ENCODE peak calls at places on chromosomes 2 and 18, in eight cellular contexts. P is heart left ventricle, U is esophagus muscularis mucosa, R is adrenal gland, O is IMR-90, W is tibial nerve, H is right lobe of liver, C is uterus. T is an unnamed sample.

GRCh38 chr2:58709687-58710354 is 468.7 kb upstream of the FANCL start:
- DNase-seq in H (no peak), W (no peak), U (no peak), C (no peak), P (no peak), O (no peak), R (no peak), T (no peak)

GRCh38 chr2:149679286-149679685 is 91.7 kb upstream of the MMADHC start:
- DNase-seq in C (no peak), P (no peak), W (no peak), H (no peak), R (no peak), O (peak), U (no peak), T (no peak)

GRCh38 chr2:188248513-188248912 is 43.2 kb upstream of the GULP1 start:
- DNase-seq in H (no peak), U (no peak), P (no peak), O (no peak), C (no peak), R (no peak), W (no peak), T (no peak)

GRCh38 chr18:8946046-8946838 is 156.3 kb upstream of the NDUFV2 start:
- DNase-seq in U (no peak), R (no peak), P (no peak), W (no peak), H (no peak), O (peak), C (no peak), T (no peak)

GRCh38 chr2:115160523-115161521 is 718.4 kb downstream of the DPP10 start:
- DNase-seq in H (no peak), O (no peak), U (no peak), P (peak), W (no peak), R (peak), C (no peak), T (peak)

GRCh38 chr2:228303960-228304359 is 122.5 kb upstream of the SPHKAP start:
- DNase-seq in W (no peak), O (no peak), R (no peak), H (no peak), U (no peak), P (no peak), C (no peak), T (no peak)

GRCh38 chr2:139366659-139367058 is 586.5 kb upstream of the NXPH2 start:
- DNase-seq in R (no peak), H (no peak), O (no peak), W (no peak), P (no peak), C (no peak), U (no peak), T (no peak)

GRCh38 chr18:10070581-10071000 is 156.8 kb downstream of the VAPA start:
- DNase-seq in U (no peak), P (no peak), H (no peak), W (no peak), C (no peak), R (no peak), O (peak), T (no peak)

GRCh38 chr2:175726213-175726612 is 275.9 kb downstream of the LNPK start:
- DNase-seq in R (no peak), C (no peak), H (no peak), P (no peak), O (peak), W (no peak), U (no peak), T (no peak)

GRCh38 chr18:49250819-49251388 is 209.5 kb downstream of the DYM start:
- DNase-seq in P (no peak), U (no peak), R (no peak), H (no peak), O (peak), W (no peak), C (no peak), T (no peak)

GRCh38 chr2:67923696-67924095 is 139.1 kb downstream of the C1D start:
- DNase-seq in C (no peak), U (no peak), H (no peak), P (no peak), R (no peak), O (no peak), W (peak), T (peak)

GRCh38 chr18:37566479-37567060 is 972 bp upstream of the CELF4 start:
- DNase-seq in U (no peak), P (no peak), R (no peak), W (no peak), O (no peak), H (no peak), C (no peak), T (no peak)

GRCh38 chr2:206804326-206804725 is 38.9 kb downstream of the FASTKD2 start:
- DNase-seq in O (no peak), C (no peak), R (no peak), P (no peak), U (no peak), W (peak), H (no peak), T (no peak)

GRCh38 chr2:107111623-107112022 is 225.7 kb upstream of the ST6GAL2 start:
- DNase-seq in H (no peak), P (no peak), O (no peak), W (no peak), R (no peak), U (no peak), C (no peak), T (no peak)

GRCh38 chr2:2175381-2176090 is 155.5 kb downstream of the MYT1L start:
- DNase-seq in O (no peak), W (no peak), U (peak), P (no peak), C (no peak), R (no peak), H (no peak), T (no peak)

GRCh38 chr2:2178921-2179320 is 152.2 kb downstream of the MYT1L start:
- DNase-seq in C (no peak), P (no peak), O (no peak), U (peak), W (no peak), H (no peak), R (no peak), T (no peak)

GRCh38 chr2:2173633-2174032 is 157.4 kb downstream of the MYT1L start:
- DNase-seq in R (no peak), P (no peak), U (peak), W (no peak), H (no peak), O (no peak), C (no peak), T (no peak)

GRCh38 chr2:2172516-2172915 is 158.6 kb downstream of the MYT1L start:
- DNase-seq in R (no peak), H (no peak), W (no peak), P (no peak), U (peak), O (no peak), C (no peak), T (no peak)

DNA sequence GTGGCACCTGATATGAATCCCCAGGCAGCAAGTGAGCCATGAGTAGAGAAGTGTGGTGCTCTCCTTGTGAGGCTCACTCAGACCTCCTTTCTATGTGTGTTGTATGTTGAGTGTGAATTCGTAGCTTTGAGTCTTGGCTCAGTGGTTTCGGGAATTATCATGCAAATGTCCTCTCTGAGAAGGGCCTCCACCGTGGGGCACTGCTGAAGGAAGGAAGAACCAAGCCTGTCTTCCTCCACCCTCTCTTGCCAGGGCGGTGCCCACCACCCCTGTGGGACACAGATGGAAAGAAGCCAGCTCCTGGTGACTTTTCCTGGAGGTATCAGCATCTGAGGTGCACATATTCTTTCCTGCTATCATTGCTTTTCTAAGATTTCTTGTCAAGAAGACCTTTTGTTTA is 156.1 kb downstream of the MYT1L start:
- DNase-seq in O (no peak), P (no peak), U (peak), H (no peak), C (no peak), W (no peak), R (no peak), T (no peak)
- TF ChIP-seq CTCF in O (no peak), P (no peak), U (no peak), H (no peak), C (no peak), W (no peak), R (no peak), T (no peak)

DNA sequence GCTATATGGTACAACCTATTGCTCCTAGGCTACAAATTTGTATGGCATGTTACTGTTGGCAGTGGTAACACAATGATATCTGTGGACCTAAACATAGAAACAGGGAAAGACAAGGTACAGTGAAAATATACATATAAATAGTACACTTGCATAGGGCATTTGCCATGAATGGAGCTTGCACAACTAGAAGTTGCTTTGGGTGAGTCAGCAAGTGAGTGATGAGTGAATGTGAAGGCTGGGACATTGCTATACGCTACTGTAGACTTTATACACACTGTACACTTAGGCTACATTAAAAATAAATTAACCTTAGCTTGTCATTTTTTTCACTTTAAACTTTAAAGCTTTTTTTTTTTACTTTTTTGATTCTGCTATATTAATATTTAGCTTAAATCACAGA is 500.0 kb upstream of the SETBP1 start:
- DNase-seq in C (no peak), W (no peak), H (no peak), R (no peak), O (peak), P (no peak), U (no peak), T (no peak)
- TF ChIP-seq POLR2A in C (no peak), W (no peak), H (no peak), R (no peak), O (no peak), P (no peak), U (no peak), T (no peak)

GRCh38 chr2:118307864-118308263 is 219.6 kb downstream of the INSIG2 start:
- DNase-seq in U (peak), C (no peak), P (no peak), R (no peak), O (no peak), W (no peak), H (no peak), T (no peak)

GRCh38 chr2:118312963-118313756 is 224.9 kb downstream of the INSIG2 start:
- DNase-seq in C (no peak), P (no peak), O (no peak), H (no peak), U (peak), R (no peak), W (no peak), T (no peak)

GRCh38 chr2:118309201-118310015 is 221.1 kb downstream of the INSIG2 start:
- DNase-seq in U (peak), C (no peak), R (no peak), P (no peak), O (no peak), W (no peak), H (no peak), T (no peak)

GRCh38 chr2:118310878-118311442 is 222.7 kb downstream of the INSIG2 start:
- DNase-seq in U (peak), R (no peak), P (no peak), H (no peak), O (no peak), C (no peak), W (no peak), T (no peak)

GRCh38 chr2:118310016-118310877 is 222.0 kb downstream of the INSIG2 start:
- DNase-seq in R (peak), P (peak), W (peak), H (no peak), C (no peak), U (peak), O (peak), T (peak)
- H3K4me3 ChIP-seq in R (no peak), P (peak), W (peak), H (peak), C (peak), U (peak), O (peak), T (peak)

DNA sequence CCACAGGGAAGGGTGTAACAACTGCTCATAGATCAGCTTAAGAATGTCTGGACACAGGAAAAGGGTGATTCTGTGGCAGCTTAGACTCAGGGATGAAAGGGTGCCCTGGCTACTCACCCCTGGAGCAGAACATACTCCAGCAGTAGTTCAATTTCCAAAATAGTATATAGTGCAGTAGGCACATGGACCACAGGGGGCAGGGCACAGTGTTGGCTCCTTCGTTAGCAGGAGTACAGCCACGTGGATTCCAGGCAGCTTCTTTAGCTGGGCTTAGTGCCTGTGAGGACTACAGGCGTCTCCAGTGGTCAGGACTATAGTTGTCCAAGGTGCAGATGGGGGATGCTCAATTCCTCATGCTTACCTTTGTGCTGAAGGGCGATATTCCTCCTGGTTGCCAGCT is 277.5 kb upstream of the DDX18 start:
- DNase-seq in P (no peak), H (no peak), C (no peak), R (no peak), O (no peak), W (no peak), U (no peak), T (no peak)
- TF ChIP-seq CTCF in P (no peak), H (no peak), C (no peak), R (no peak), O (no peak), W (no peak), U (no peak), T (no peak)

DNA sequence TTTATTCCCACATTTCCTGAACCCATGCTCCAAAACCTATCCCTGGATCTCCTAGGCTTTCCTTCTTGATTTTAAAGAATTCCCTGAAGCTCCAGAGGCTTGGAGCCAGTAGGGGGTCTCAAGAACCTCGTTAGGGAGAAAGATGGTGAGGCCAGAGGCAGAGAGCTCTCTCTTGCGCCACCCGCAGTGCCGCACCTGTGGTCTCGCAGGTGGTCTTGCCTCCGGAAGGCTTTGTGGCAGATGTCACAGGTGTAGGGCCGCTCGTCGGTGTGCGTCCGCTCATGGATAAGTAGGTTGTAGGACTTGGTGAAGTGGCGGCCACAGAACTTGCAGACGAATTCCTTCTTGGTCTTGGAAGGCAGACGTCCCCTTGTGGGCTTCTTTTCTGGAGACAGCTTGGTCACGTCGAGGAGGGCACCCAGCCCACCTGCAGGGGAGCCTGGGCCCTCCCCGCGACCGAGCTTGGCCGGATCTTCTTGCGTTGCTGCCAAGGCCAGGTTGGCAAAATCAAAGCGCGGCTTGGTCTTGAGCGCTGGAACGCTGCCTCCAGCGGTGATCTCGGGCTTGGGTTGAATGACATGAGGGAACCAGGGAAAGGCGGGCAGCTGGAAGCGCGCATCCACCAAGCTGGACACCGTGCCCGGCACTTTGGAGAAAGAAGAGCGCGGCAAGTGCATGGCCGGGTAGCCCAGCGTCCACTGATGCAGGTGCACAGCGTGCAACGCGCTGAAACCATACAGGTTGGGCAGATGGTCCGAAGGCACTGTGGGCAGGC is 5.3 kb downstream of the OSR1 start:
- DNase-seq in W (no peak), P (no peak), U (no peak), O (no peak), C (no peak), R (no peak), H (no peak), T (peak)
- TF ChIP-seq POLR2A in W (no peak), P (no peak), U (no peak), O (no peak), C (no peak), R (no peak), H (no peak), T (no peak)

GRCh38 chr2:145413261-145413660 is 893.3 kb upstream of the ZEB2 start:
- DNase-seq in O (no peak), P (no peak), C (no peak), R (no peak), W (no peak), H (no peak), U (no peak), T (no peak)

GRCh38 chr2:145412155-145412554 is 892.2 kb upstream of the ZEB2 start:
- DNase-seq in H (no peak), W (no peak), O (no peak), U (no peak), R (no peak), P (no peak), C (no peak), T (no peak)

GRCh38 chr2:145410096-145410495 is 890.2 kb upstream of the ZEB2 start:
- DNase-seq in W (no peak), U (no peak), H (no peak), O (no peak), P (no peak), C (no peak), R (no peak), T (no peak)

GRCh38 chr2:145408980-145409379 is 889.1 kb upstream of the ZEB2 start:
- DNase-seq in C (no peak), W (no peak), P (no peak), O (peak), R (no peak), H (no peak), U (no peak), T (no peak)

DNA sequence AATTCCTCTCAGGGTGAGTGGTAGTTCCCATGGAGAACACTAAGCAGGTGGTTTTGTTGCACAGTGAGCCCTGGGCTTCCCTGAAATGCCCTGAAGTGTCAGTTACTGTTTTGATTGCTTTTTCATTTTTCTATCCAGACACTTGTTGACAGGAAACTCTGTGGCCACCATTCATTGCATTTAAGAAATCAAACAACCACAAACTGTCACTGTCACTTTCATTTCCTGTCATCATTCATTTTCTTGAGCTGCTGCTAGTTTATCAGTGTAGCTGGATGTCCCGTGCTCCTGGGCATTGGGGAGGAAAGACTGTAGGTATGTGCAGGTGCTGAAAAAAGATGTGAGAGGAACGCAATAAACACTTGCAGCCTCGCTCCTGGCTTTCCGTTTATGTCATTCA is 891.6 kb upstream of the ZEB2 start:
- DNase-seq in O (no peak), C (no peak), U (no peak), H (no peak), R (no peak), P (no peak), W (no peak), T (no peak)
- H3K4me3 ChIP-seq in O (no peak), C (no peak), U (no peak), H (no peak), R (no peak), P (no peak), W (no peak), T (no peak)

GRCh38 chr18:25561923-25562322 is 210.0 kb upstream of the ZNF521 start:
- DNase-seq in W (no peak), O (peak), R (peak), P (no peak), C (no peak), U (no peak), H (no peak), T (no peak)
- TF ChIP-seq CTCF in W (peak), O (peak), R (no peak), P (peak), C (no peak), U (no peak), H (peak), T (no peak)

T was measured in body of pancreas.